ENCODE peak calls at places on chromosomes 1 and 21, in five cellular contexts. One of them, this sample, is unnamed.

GRCh38 chr1:220431840-220432239 is 96.1 kb upstream of the MARK1 start:
- DNase-seq in esophagus squamous epithelium: no peak
- DNase-seq in lower leg skin: no peak
- DNase-seq in activated CD4-positive, alpha-beta T cell treated with anti-CD3 and anti-CD28 coated beads for 4 hours: no peak
- DNase-seq in ACHN: no peak
- DNase-seq in this sample: no peak

GRCh38 chr1:180397190-180397589 is 105.2 kb downstream of the ACBD6 start:
- DNase-seq in lower leg skin: no peak
- DNase-seq in ACHN: no peak
- DNase-seq in esophagus squamous epithelium: no peak
- DNase-seq in activated CD4-positive, alpha-beta T cell treated with anti-CD3 and anti-CD28 coated beads for 4 hours: no peak
- DNase-seq in this sample: no peak

GRCh38 chr1:167630568-167631385 is 745 bp downstream of the RCSD1 start:
- DNase-seq in ACHN: no peak
- DNase-seq in activated CD4-positive, alpha-beta T cell treated with anti-CD3 and anti-CD28 coated beads for 4 hours: peak
- DNase-seq in lower leg skin: no peak
- DNase-seq in esophagus squamous epithelium: no peak
- DNase-seq in this sample: peak

GRCh38 chr21:43979654-43980053 is 32.5 kb upstream of the TRAPPC10 start:
- DNase-seq in esophagus squamous epithelium: no peak
- DNase-seq in lower leg skin: no peak
- DNase-seq in activated CD4-positive, alpha-beta T cell treated with anti-CD3 and anti-CD28 coated beads for 4 hours: no peak
- DNase-seq in ACHN: no peak
- DNase-seq in this sample: no peak

GRCh38 chr1:227946624-227947424 is 908 bp downstream of the WNT9A start:
- DNase-seq in activated CD4-positive, alpha-beta T cell treated with anti-CD3 and anti-CD28 coated beads for 4 hours: peak
- DNase-seq in ACHN: peak
- DNase-seq in lower leg skin: no peak
- DNase-seq in esophagus squamous epithelium: no peak
- DNase-seq in this sample: peak

GRCh38 chr1:205711105-205712048 is 31.1 kb upstream of the SLC45A3 start:
- DNase-seq in ACHN: peak
- DNase-seq in lower leg skin: peak
- DNase-seq in activated CD4-positive, alpha-beta T cell treated with anti-CD3 and anti-CD28 coated beads for 4 hours: peak
- DNase-seq in esophagus squamous epithelium: no peak
- DNase-seq in this sample: peak

GRCh38 chr1:154391086-154391770 is 13.9 kb upstream of the IL6R start:
- DNase-seq in activated CD4-positive, alpha-beta T cell treated with anti-CD3 and anti-CD28 coated beads for 4 hours: no peak
- DNase-seq in esophagus squamous epithelium: no peak
- DNase-seq in ACHN: no peak
- DNase-seq in lower leg skin: no peak
- DNase-seq in this sample: no peak

GRCh38 chr1:181551249-181551648 is 67.9 kb downstream of the CACNA1E start:
- DNase-seq in activated CD4-positive, alpha-beta T cell treated with anti-CD3 and anti-CD28 coated beads for 4 hours: no peak
- DNase-seq in ACHN: no peak
- DNase-seq in lower leg skin: no peak
- DNase-seq in esophagus squamous epithelium: no peak
- DNase-seq in this sample: no peak

GRCh38 chr1:118257946-118258345 is 72.9 kb upstream of the SPAG17 start:
- DNase-seq in activated CD4-positive, alpha-beta T cell treated with anti-CD3 and anti-CD28 coated beads for 4 hours: no peak
- DNase-seq in ACHN: no peak
- DNase-seq in lower leg skin: no peak
- DNase-seq in esophagus squamous epithelium: no peak
- DNase-seq in this sample: no peak

GRCh38 chr1:95323117-95323516 is 89.1 kb downstream of the RWDD3 start:
- DNase-seq in lower leg skin: no peak
- DNase-seq in ACHN: no peak
- DNase-seq in activated CD4-positive, alpha-beta T cell treated with anti-CD3 and anti-CD28 coated beads for 4 hours: no peak
- DNase-seq in esophagus squamous epithelium: no peak
- DNase-seq in this sample: peak

GRCh38 chr1:225458222-225458631 is 30.4 kb upstream of the LBR start:
- DNase-seq in activated CD4-positive, alpha-beta T cell treated with anti-CD3 and anti-CD28 coated beads for 4 hours: no peak
- DNase-seq in esophagus squamous epithelium: no peak
- DNase-seq in lower leg skin: no peak
- DNase-seq in ACHN: no peak
- DNase-seq in this sample: peak

GRCh38 chr1:91011726-91012125 is 10.1 kb downstream of the ZNF644 start:
- DNase-seq in activated CD4-positive, alpha-beta T cell treated with anti-CD3 and anti-CD28 coated beads for 4 hours: no peak
- DNase-seq in lower leg skin: no peak
- DNase-seq in esophagus squamous epithelium: no peak
- DNase-seq in ACHN: no peak
- DNase-seq in this sample: peak

GRCh38 chr21:45631540-45631939 is 12.0 kb upstream of the PCBP3 start:
- DNase-seq in activated CD4-positive, alpha-beta T cell treated with anti-CD3 and anti-CD28 coated beads for 4 hours: no peak
- DNase-seq in esophagus squamous epithelium: no peak
- DNase-seq in lower leg skin: no peak
- DNase-seq in ACHN: no peak
- DNase-seq in this sample: no peak

GRCh38 chr1:12296623-12297022 is 66.8 kb downstream of the VPS13D start:
- DNase-seq in ACHN: no peak
- DNase-seq in esophagus squamous epithelium: no peak
- DNase-seq in activated CD4-positive, alpha-beta T cell treated with anti-CD3 and anti-CD28 coated beads for 4 hours: no peak
- DNase-seq in lower leg skin: no peak
- DNase-seq in this sample: peak

GRCh38 chr21:39451332-39452206 is at the start of gene SH3BGR:
- DNase-seq in ACHN: no peak
- DNase-seq in esophagus squamous epithelium: no peak
- DNase-seq in activated CD4-positive, alpha-beta T cell treated with anti-CD3 and anti-CD28 coated beads for 4 hours: no peak
- DNase-seq in lower leg skin: no peak
- DNase-seq in this sample: peak

GRCh38 chr1:46372440-46372839 is 21.7 kb upstream of the FAAH start:
- DNase-seq in ACHN: no peak
- DNase-seq in activated CD4-positive, alpha-beta T cell treated with anti-CD3 and anti-CD28 coated beads for 4 hours: no peak
- DNase-seq in esophagus squamous epithelium: no peak
- DNase-seq in lower leg skin: no peak
- DNase-seq in this sample: no peak

GRCh38 chr1:233609926-233610325 is 4.0 kb upstream of the KCNK1 start:
- DNase-seq in activated CD4-positive, alpha-beta T cell treated with anti-CD3 and anti-CD28 coated beads for 4 hours: no peak
- DNase-seq in lower leg skin: no peak
- DNase-seq in esophagus squamous epithelium: no peak
- DNase-seq in ACHN: no peak
- DNase-seq in this sample: no peak

GRCh38 chr1:180933141-180933540 is 20.4 kb downstream of the KIAA1614 start:
- DNase-seq in ACHN: no peak
- DNase-seq in esophagus squamous epithelium: no peak
- DNase-seq in activated CD4-positive, alpha-beta T cell treated with anti-CD3 and anti-CD28 coated beads for 4 hours: no peak
- DNase-seq in lower leg skin: no peak
- DNase-seq in this sample: no peak

GRCh38 chr21:43287974-43288755 is 119.4 kb downstream of the CRYAA start:
- DNase-seq in activated CD4-positive, alpha-beta T cell treated with anti-CD3 and anti-CD28 coated beads for 4 hours: no peak
- DNase-seq in ACHN: no peak
- DNase-seq in lower leg skin: no peak
- DNase-seq in esophagus squamous epithelium: no peak
- DNase-seq in this sample: peak

GRCh38 chr1:109827986-109828385 is 64.3 kb upstream of the EPS8L3 start:
- DNase-seq in lower leg skin: no peak
- DNase-seq in esophagus squamous epithelium: no peak
- DNase-seq in ACHN: no peak
- DNase-seq in activated CD4-positive, alpha-beta T cell treated with anti-CD3 and anti-CD28 coated beads for 4 hours: no peak
- DNase-seq in this sample: no peak

GRCh38 chr1:85544689-85545203 is 35.8 kb upstream of the CCN1 start:
- DNase-seq in ACHN: peak
- DNase-seq in activated CD4-positive, alpha-beta T cell treated with anti-CD3 and anti-CD28 coated beads for 4 hours: no peak
- DNase-seq in esophagus squamous epithelium: no peak
- DNase-seq in lower leg skin: no peak
- DNase-seq in this sample: peak

GRCh38 chr1:173417563-173417962 is 59.6 kb upstream of the PRDX6 start:
- DNase-seq in activated CD4-positive, alpha-beta T cell treated with anti-CD3 and anti-CD28 coated beads for 4 hours: no peak
- DNase-seq in esophagus squamous epithelium: no peak
- DNase-seq in lower leg skin: no peak
- DNase-seq in ACHN: no peak
- DNase-seq in this sample: no peak

GRCh38 chr21:44337941-44338895 is 972 bp downstream of the CFAP410 start:
- DNase-seq in lower leg skin: peak
- DNase-seq in activated CD4-positive, alpha-beta T cell treated with anti-CD3 and anti-CD28 coated beads for 4 hours: no peak
- DNase-seq in ACHN: peak
- DNase-seq in esophagus squamous epithelium: no peak
- DNase-seq in this sample: peak

GRCh38 chr1:63638471-63638870 is 45.3 kb downstream of the PGM1 start:
- DNase-seq in lower leg skin: no peak
- DNase-seq in activated CD4-positive, alpha-beta T cell treated with anti-CD3 and anti-CD28 coated beads for 4 hours: no peak
- DNase-seq in ACHN: no peak
- DNase-seq in esophagus squamous epithelium: no peak
- DNase-seq in this sample: no peak

GRCh38 chr1:6423321-6423999 is 1.1 kb upstream of the ESPN start:
- DNase-seq in lower leg skin: no peak
- DNase-seq in ACHN: peak
- DNase-seq in esophagus squamous epithelium: no peak
- DNase-seq in activated CD4-positive, alpha-beta T cell treated with anti-CD3 and anti-CD28 coated beads for 4 hours: peak
- DNase-seq in this sample: no peak

GRCh38 chr1:206935491-206936067 is 10.7 kb downstream of the PIGR start:
- DNase-seq in esophagus squamous epithelium: no peak
- DNase-seq in activated CD4-positive, alpha-beta T cell treated with anti-CD3 and anti-CD28 coated beads for 4 hours: peak
- DNase-seq in lower leg skin: no peak
- DNase-seq in ACHN: peak
- DNase-seq in this sample: peak

GRCh38 chr1:67058242-67058641 is 4.3 kb upstream of the SLC35D1 start:
- DNase-seq in lower leg skin: no peak
- DNase-seq in ACHN: no peak
- DNase-seq in activated CD4-positive, alpha-beta T cell treated with anti-CD3 and anti-CD28 coated beads for 4 hours: no peak
- DNase-seq in esophagus squamous epithelium: no peak
- DNase-seq in this sample: no peak

GRCh38 chr21:32578107-32578691 is 7.1 kb downstream of the TCP10L start:
- DNase-seq in ACHN: no peak
- DNase-seq in lower leg skin: no peak
- DNase-seq in activated CD4-positive, alpha-beta T cell treated with anti-CD3 and anti-CD28 coated beads for 4 hours: no peak
- DNase-seq in esophagus squamous epithelium: no peak
- DNase-seq in this sample: no peak

GRCh38 chr1:81597720-81598426 is 202.9 kb upstream of the ADGRL2 start:
- DNase-seq in esophagus squamous epithelium: no peak
- DNase-seq in activated CD4-positive, alpha-beta T cell treated with anti-CD3 and anti-CD28 coated beads for 4 hours: no peak
- DNase-seq in ACHN: no peak
- DNase-seq in lower leg skin: no peak
- DNase-seq in this sample: no peak

GRCh38 chr1:247962911-247963588 is 2.0 kb upstream of the OR2AK2 start:
- DNase-seq in esophagus squamous epithelium: no peak
- DNase-seq in activated CD4-positive, alpha-beta T cell treated with anti-CD3 and anti-CD28 coated beads for 4 hours: no peak
- DNase-seq in lower leg skin: no peak
- DNase-seq in ACHN: no peak
- DNase-seq in this sample: no peak